ENCODE peak calls at places on chromosomes 1 and 21, in nine cellular contexts. H is fibroblast of lung, Y is esophagus muscularis mucosa, V is RWPE1, W is breast epithelium, C is body of pancreas, S is HepG2, U is adrenal gland, I is heart right ventricle. X is an unnamed sample.

GRCh38 chr1:64038965-64039926 is 164.2 kb upstream of the UBE2U start:
- DNase-seq in H (peak), Y (peak), V (peak), W (peak), C (peak), S (no peak), U (peak), I (no peak), X (peak)

GRCh38 chr1:12618661-12619395 is 818 bp upstream of the DHRS3 start:
- DNase-seq in H (peak), Y (peak), V (peak), W (peak), C (peak), S (peak), U (peak), I (peak), X (peak)

GRCh38 chr1:156481527-156481926 is 19.0 kb downstream of the MEF2D start:
- DNase-seq in H (no peak), Y (no peak), V (no peak), W (no peak), C (no peak), S (no peak), U (no peak), I (no peak), X (no peak)

GRCh38 chr1:234972411-234973191 is 156.0 kb downstream of the TOMM20 start:
- DNase-seq in H (peak), Y (no peak), V (no peak), W (no peak), C (no peak), S (no peak), U (no peak), I (no peak), X (no peak)

GRCh38 chr1:41277371-41277994 is 35.4 kb upstream of the SCMH1 start:
- DNase-seq in H (no peak), Y (no peak), V (no peak), W (no peak), C (peak), S (no peak), U (no peak), I (no peak), X (no peak)

GRCh38 chr1:38685373-38685772 is 174.2 kb downstream of the RRAGC start:
- DNase-seq in H (no peak), Y (peak), V (no peak), W (no peak), C (no peak), S (no peak), U (no peak), I (no peak), X (no peak)

GRCh38 chr1:145706282-145706681 is 886 bp downstream of the PDZK1 start:
- DNase-seq in H (peak), Y (no peak), V (peak), W (no peak), C (no peak), S (no peak), U (no peak), I (no peak), X (peak)

GRCh38 chr1:28770601-28771165 is 33.9 kb downstream of the YTHDF2 start:
- DNase-seq in H (no peak), Y (no peak), V (no peak), W (no peak), C (no peak), S (no peak), U (no peak), I (no peak), X (no peak)

GRCh38 chr1:177784394-177784793 is 185.5 kb downstream of the SEC16B start:
- DNase-seq in H (no peak), Y (no peak), V (no peak), W (no peak), C (no peak), S (no peak), U (no peak), I (no peak), X (no peak)

GRCh38 chr1:211133393-211133840 is 531 bp downstream of the KCNH1 start:
- DNase-seq in H (peak), Y (no peak), V (no peak), W (no peak), C (peak), S (no peak), U (no peak), I (peak), X (no peak)

GRCh38 chr1:178345821-178346220 is 150.9 kb downstream of the CLEC20A start:
- DNase-seq in H (no peak), Y (no peak), V (no peak), W (no peak), C (no peak), S (no peak), U (no peak), I (no peak), X (no peak)

GRCh38 chr21:45004059-45004422 is 64.2 kb downstream of the SLX9 start:
- DNase-seq in H (no peak), Y (no peak), V (no peak), W (no peak), C (peak), S (no peak), U (no peak), I (peak), X (peak)

GRCh38 chr1:72184099-72184695 is 98.1 kb downstream of the NEGR1 start:
- DNase-seq in H (no peak), Y (no peak), V (no peak), W (no peak), C (no peak), S (no peak), U (no peak), I (no peak), X (no peak)

GRCh38 chr1:72412286-72412685 is 129.9 kb upstream of the NEGR1 start:
- DNase-seq in H (peak), Y (no peak), V (no peak), W (no peak), C (no peak), S (no peak), U (no peak), I (no peak), X (no peak)

GRCh38 chr1:145730467-145730866 is 11.2 kb downstream of the CD160 start:
- DNase-seq in H (no peak), Y (no peak), V (no peak), W (no peak), C (no peak), S (no peak), U (no peak), I (no peak), X (no peak)

GRCh38 chr1:27004471-27005165 is 8.0 kb downstream of the TENT5B start:
- DNase-seq in H (peak), Y (no peak), V (no peak), W (no peak), C (peak), S (no peak), U (no peak), I (peak), X (no peak)

GRCh38 chr21:36741506-36741905 is 42.6 kb downstream of the SIM2 start:
- DNase-seq in H (no peak), Y (no peak), V (no peak), W (no peak), C (no peak), S (no peak), U (no peak), I (peak), X (no peak)

DNA sequence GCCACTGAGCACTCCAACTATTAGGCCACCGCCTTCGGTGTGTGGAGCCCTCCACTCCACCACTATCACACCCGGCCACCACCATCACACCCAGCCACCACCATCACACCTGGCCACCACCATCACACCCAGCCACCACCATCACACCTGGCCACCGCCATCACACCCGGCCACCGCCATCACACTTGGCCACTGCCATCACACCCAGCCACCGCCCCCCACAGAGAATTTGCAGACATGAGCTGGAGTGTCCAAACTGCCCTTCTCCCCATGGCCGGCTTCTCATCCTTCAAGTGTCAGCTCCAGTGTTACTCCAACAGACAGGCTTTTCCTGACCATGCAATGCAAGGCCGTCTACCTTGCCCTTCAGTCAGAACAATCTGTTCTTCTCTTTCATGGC is 50.4 kb upstream of the A3GALT2 start:
- DNase-seq in H (no peak), Y (no peak), V (no peak), W (no peak), C (no peak), S (no peak), U (no peak), I (no peak), X (no peak)
- H3K27ac ChIP-seq in H (no peak), Y (no peak), V (no peak), W (no peak), C (no peak), S (no peak), U (no peak), I (peak), X (no peak)

GRCh38 chr1:35497571-35497970 is 59.6 kb downstream of the KIAA0319L start:
- DNase-seq in H (no peak), Y (no peak), V (no peak), W (no peak), C (no peak), S (no peak), U (no peak), I (no peak), X (no peak)
- TF ChIP-seq CTCF in H (no peak), Y (no peak), V (no peak), W (no peak), C (no peak), S (no peak), U (no peak), I (no peak), X (no peak)

GRCh38 chr1:184860985-184861754 is 106.5 kb upstream of the EDEM3 start:
- DNase-seq in H (no peak), Y (no peak), V (no peak), W (no peak), C (peak), S (no peak), U (no peak), I (no peak), X (no peak)
- H3K27ac ChIP-seq in H (no peak), Y (peak), V (no peak), W (peak), C (peak), S (no peak), U (no peak), I (no peak), X (no peak)

DNA sequence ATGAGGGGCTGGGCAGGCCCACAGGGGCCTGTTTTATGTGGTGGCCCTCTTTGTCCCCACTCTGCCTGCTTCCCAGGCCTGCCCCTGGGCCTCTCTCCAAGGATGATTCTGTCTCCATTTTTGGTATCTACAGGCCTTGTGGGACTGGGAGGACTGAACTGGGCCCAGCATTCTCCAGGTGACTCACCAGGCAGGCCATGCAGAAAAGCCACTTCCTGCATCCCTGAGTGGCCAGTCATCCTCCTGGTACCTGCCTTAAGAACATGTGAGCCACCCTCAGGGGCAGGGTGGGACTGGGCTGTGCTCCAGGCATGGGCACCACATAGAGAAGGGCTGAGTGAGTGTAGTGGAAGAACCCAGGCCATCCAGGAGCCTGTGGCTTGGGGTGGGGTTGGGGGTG is 20.0 kb upstream of the BCAR3 start:
- DNase-seq in H (peak), Y (no peak), V (peak), W (peak), C (no peak), S (peak), U (peak), I (no peak), X (peak)
- TF ChIP-seq CTCF in H (no peak), Y (no peak), V (no peak), W (no peak), C (no peak), S (no peak), U (no peak), I (no peak), X (no peak)

GRCh38 chr1:15975805-15976680 is at the start of gene ZBTB17:
- DNase-seq in H (peak), Y (peak), V (peak), W (peak), C (peak), S (peak), U (peak), I (peak), X (peak)

GRCh38 chr1:15974855-15975254 is 1.0 kb downstream of the ZBTB17 start:
- DNase-seq in H (no peak), Y (no peak), V (no peak), W (no peak), C (no peak), S (no peak), U (no peak), I (no peak), X (no peak)

GRCh38 chr1:15972409-15972808 is 3.5 kb downstream of the ZBTB17 start:
- DNase-seq in H (no peak), Y (no peak), V (no peak), W (no peak), C (no peak), S (no peak), U (no peak), I (no peak), X (no peak)

GRCh38 chr1:15975358-15975804 is 520 bp downstream of the ZBTB17 start:
- DNase-seq in H (peak), Y (no peak), V (peak), W (no peak), C (no peak), S (peak), U (peak), I (peak), X (no peak)

DNA sequence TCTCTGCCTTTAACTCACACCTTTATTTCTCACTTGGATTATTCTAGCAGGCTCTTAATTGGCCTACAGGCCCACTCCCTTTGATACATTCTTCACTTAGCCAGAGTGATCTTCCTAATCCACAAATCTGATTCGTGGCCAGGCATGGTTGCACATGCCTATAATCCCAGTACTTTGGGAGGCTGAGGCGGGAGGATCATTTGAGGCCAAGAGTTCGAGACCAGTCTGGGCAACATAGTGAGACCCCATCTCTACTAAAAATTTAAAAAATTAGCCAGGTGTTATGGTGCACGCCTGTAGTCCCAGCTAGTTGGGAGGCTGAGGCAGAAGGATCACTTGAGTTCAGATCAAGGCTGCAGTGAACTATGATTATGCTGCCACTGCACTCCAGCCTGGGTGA is 2.1 kb downstream of the ZBTB17 start:
- DNase-seq in H (no peak), Y (no peak), V (no peak), W (no peak), C (no peak), S (no peak), U (no peak), I (no peak), X (no peak)
- H3K27ac ChIP-seq in H (no peak), Y (no peak), V (no peak), W (no peak), C (no peak), S (no peak), U (no peak), I (no peak), X (no peak)

DNA sequence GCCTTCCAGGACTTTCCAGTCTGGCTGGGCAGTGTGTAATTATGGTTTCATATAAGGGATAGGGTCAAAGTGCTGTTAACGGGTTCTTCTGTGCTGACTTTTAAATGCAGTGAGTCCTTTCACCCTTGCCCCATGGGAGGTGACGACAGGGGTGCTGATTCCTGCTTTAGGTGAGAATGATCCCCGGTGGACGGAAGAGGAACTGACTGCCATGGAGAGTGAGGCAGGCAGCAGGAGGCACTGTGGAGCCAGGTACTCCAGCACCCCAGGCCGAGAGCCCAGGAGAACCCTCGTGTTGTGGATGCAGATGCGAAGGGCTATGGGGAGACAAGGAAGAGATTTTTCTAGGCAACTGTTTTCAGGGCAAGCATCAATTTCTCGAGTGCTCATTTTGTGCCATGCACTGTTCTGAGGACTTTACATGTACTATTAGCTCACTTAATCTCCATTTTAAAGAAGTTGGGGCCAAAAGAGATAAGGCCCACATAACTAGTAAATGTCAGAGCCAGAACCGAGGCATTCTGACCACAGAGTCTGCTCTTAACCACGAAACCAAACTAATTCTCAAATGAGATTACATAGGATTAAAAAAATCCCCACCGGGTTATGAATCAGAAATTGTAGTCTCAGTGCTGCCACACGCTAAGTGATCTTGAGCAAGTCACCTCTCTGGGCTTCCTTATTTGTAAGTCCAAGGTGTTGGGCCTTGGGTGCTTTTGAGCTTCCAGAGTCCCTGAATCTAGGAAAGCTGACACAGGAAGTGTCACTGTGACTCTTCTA is 28.2 kb downstream of the STPG1 start:
- DNase-seq in H (peak), Y (peak), V (no peak), W (peak), C (no peak), S (no peak), U (no peak), I (no peak), X (no peak)
- TF ChIP-seq CTCF in H (peak), Y (no peak), V (no peak), W (no peak), C (no peak), S (peak), U (no peak), I (no peak), X (peak)

GRCh38 chr1:113898243-113898814 is 6.3 kb downstream of the AP4B1 start:
- DNase-seq in H (no peak), Y (no peak), V (no peak), W (no peak), C (no peak), S (no peak), U (no peak), I (no peak), X (no peak)
- H3K27ac ChIP-seq in H (no peak), Y (no peak), V (no peak), W (no peak), C (no peak), S (no peak), U (no peak), I (no peak), X (no peak)

DNA sequence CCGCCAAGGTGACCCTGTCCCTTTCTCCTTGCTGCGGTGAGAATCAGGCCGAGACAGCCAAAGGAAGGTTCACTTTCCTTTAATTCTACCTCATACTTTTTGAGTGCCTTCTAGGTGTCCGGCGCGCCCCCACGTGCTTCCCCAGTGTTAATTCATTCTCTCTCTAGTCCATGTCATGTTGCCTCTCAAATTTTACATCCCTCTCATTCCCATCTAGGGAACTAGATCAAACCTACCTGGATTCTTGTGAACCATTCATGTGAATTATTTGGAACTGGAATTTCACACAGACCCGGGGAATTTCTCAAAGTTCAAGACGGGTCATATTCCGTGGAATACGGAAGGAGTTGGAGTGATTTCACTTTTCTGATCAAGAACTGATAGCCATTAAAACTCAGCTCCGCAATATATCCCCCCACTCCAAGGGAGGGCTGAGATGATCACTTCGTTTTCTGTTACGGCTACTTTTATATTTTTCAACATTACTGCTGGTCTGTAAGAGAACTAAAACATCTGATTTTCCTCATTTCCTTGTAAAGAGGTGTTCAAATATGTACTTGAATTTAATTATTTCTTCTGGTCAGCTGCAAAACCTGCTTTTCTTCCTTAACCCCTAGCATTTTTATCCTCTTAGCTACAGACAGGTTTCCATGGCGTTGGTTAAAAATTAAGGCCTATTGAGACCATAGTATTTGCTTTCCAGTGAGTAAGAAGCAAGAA is 1.0 kb upstream of the ENO1 start:
- DNase-seq in H (no peak), Y (no peak), V (no peak), W (no peak), C (no peak), S (no peak), U (peak), I (no peak), X (no peak)
- TF ChIP-seq CTCF in H (no peak), Y (peak), V (no peak), W (no peak), C (no peak), S (no peak), U (no peak), I (peak), X (no peak)